ENCODE peak calls at places on chromosomes 7 and 10, in four cellular contexts. One of them, this sample, is unnamed.

GRCh38 chr10:60323171-60323570 is 66.5 kb downstream of the ANK3 start:
- DNase-seq in fibroblast of mammary gland: no peak
- DNase-seq in NCI-H345: no peak
- DNase-seq in colonic mucosa: no peak
- DNase-seq in this sample: no peak

GRCh38 chr7:44223362-44224114 is 22.8 kb downstream of the YKT6 start:
- DNase-seq in fibroblast of mammary gland: no peak
- DNase-seq in NCI-H345: peak
- DNase-seq in colonic mucosa: no peak
- DNase-seq in this sample: no peak

GRCh38 chr10:24541239-24541753 is 182.4 kb downstream of the ARHGAP21 start:
- DNase-seq in fibroblast of mammary gland: no peak
- DNase-seq in NCI-H345: no peak
- DNase-seq in colonic mucosa: no peak
- DNase-seq in this sample: no peak

GRCh38 chr7:1689356-1689755 is 19.3 kb downstream of the ELFN1 start:
- DNase-seq in fibroblast of mammary gland: no peak
- DNase-seq in NCI-H345: no peak
- DNase-seq in colonic mucosa: no peak
- DNase-seq in this sample: no peak

GRCh38 chr10:84412482-84412881 is 84.1 kb downstream of the CCSER2 start:
- DNase-seq in fibroblast of mammary gland: no peak
- DNase-seq in NCI-H345: no peak
- DNase-seq in colonic mucosa: no peak
- DNase-seq in this sample: no peak

GRCh38 chr7:35446091-35446490 is 192.2 kb upstream of the TBX20 start:
- DNase-seq in fibroblast of mammary gland: no peak
- DNase-seq in NCI-H345: no peak
- DNase-seq in colonic mucosa: no peak
- DNase-seq in this sample: no peak

GRCh38 chr10:29435809-29436501 is 147.1 kb downstream of the LYZL1 start:
- DNase-seq in fibroblast of mammary gland: peak
- DNase-seq in NCI-H345: no peak
- DNase-seq in colonic mucosa: no peak
- DNase-seq in this sample: no peak

GRCh38 chr7:36962367-36962766 is 238.1 kb upstream of the AOAH start:
- DNase-seq in fibroblast of mammary gland: no peak
- DNase-seq in NCI-H345: no peak
- DNase-seq in colonic mucosa: no peak
- DNase-seq in this sample: no peak

GRCh38 chr10:112832361-112832878 is 117.6 kb upstream of the TCF7L2 start:
- DNase-seq in fibroblast of mammary gland: no peak
- DNase-seq in NCI-H345: no peak
- DNase-seq in colonic mucosa: no peak
- DNase-seq in this sample: no peak

GRCh38 chr7:71735961-71736556 is 604.1 kb downstream of the GALNT17 start:
- DNase-seq in fibroblast of mammary gland: peak
- DNase-seq in NCI-H345: peak
- DNase-seq in colonic mucosa: peak
- DNase-seq in this sample: no peak

This sample was measured in left colon.